ENCODE peak calls at places on chromosomes 3 and 15, in eight cellular contexts. B, N, C, W, E, K, F and J are unnamed samples.

GRCh38 chr3:12935023-12935860 is 93.9 kb upstream of the RPL32 start:
- DNase-seq in K (no peak), E (no peak), B (no peak), C (no peak), N (no peak), F (no peak), W (no peak), J (no peak)

GRCh38 chr15:99275525-99276128 is 24.3 kb downstream of the LRRC28 start:
- DNase-seq in W (no peak), F (no peak), K (no peak), E (no peak), B (no peak), C (no peak), N (no peak), J (no peak)

GRCh38 chr15:59642351-59642750 is 15.0 kb downstream of the GTF2A2 start:
- DNase-seq in N (no peak), E (no peak), K (no peak), F (no peak), W (no peak), C (no peak), B (peak; percentile 17), J (no peak)

GRCh38 chr3:49277357-49277723 is 308 bp upstream of the C3orf62 start:
- DNase-seq in B (peak; percentile 45), E (no peak), K (no peak), C (no peak), F (no peak), N (no peak), W (no peak), J (no peak)

GRCh38 chr3:10017636-10018292 is 8.5 kb upstream of the FANCD2 start:
- DNase-seq in W (no peak), K (no peak), N (no peak), E (no peak), C (no peak), B (peak; percentile 43), F (no peak), J (no peak)

GRCh38 chr3:11919390-11919789 is 72.7 kb upstream of the TAMM41 start:
- DNase-seq in C (no peak), F (no peak), N (no peak), K (no peak), B (no peak), W (no peak), E (no peak), J (no peak)

GRCh38 chr3:26484140-26484539 is 138.4 kb upstream of the LRRC3B start:
- DNase-seq in E (no peak), C (no peak), N (no peak), K (no peak), F (no peak), B (no peak), W (no peak), J (no peak)

GRCh38 chr15:31172606-31173005 is 71.1 kb upstream of the TRPM1 start:
- DNase-seq in N (no peak), E (no peak), W (peak; percentile 22), B (no peak), K (no peak), F (peak; percentile 9), C (no peak), J (no peak)

GRCh38 chr15:79680721-79681120 is 216.1 kb downstream of the MTHFS start:
- DNase-seq in K (no peak), N (no peak), F (no peak), C (no peak), E (peak; percentile 52), B (peak; percentile 83), W (peak; percentile 42), J (peak; percentile 54)

GRCh38 chr3:37506968-37507535 is 332.7 kb upstream of the LRRFIP2 start:
- DNase-seq in F (no peak), C (no peak), K (no peak), B (no peak), E (no peak), W (no peak), N (no peak), J (no peak)

GRCh38 chr15:98190914-98191313 is 230.4 kb downstream of the ARRDC4 start:
- DNase-seq in K (no peak), W (no peak), F (no peak), B (no peak), E (no peak), C (no peak), N (no peak), J (no peak)

GRCh38 chr3:17740703-17741102 is 1.7 kb downstream of the TBC1D5 start:
- DNase-seq in E (no peak), B (peak; percentile 50), K (no peak), F (no peak), C (no peak), W (no peak), N (no peak), J (no peak)

GRCh38 chr3:148146947-148147346 is 550.8 kb upstream of the AGTR1 start:
- DNase-seq in K (no peak), F (no peak), W (no peak), E (peak; percentile 9), N (no peak), B (peak; percentile 80), C (no peak), J (no peak)

GRCh38 chr3:149150436-149150835 is 21.0 kb downstream of the HPS3 start:
- DNase-seq in C (no peak), B (no peak), W (no peak), K (no peak), N (no peak), E (no peak), F (no peak), J (no peak)

GRCh38 chr15:49901867-49902775 is 216.9 kb downstream of the ATP8B4 start:
- DNase-seq in E (no peak), B (peak; percentile 78), N (no peak), F (no peak), K (no peak), C (no peak), W (no peak), J (no peak)

GRCh38 chr15:85527907-85528306 is 147.5 kb downstream of the AKAP13 start:
- DNase-seq in E (peak; percentile 56), K (no peak), C (no peak), F (no peak), N (no peak), B (peak; percentile 96), W (no peak), J (no peak)

GRCh38 chr3:182787302-182788036 is 5.8 kb upstream of the ATP11B start:
- DNase-seq in K (no peak), C (no peak), E (no peak), F (no peak), B (peak; percentile 45), W (no peak), N (no peak), J (no peak)

GRCh38 chr15:82530606-82531379 is 9.5 kb downstream of the RPS17 start:
- DNase-seq in B (peak; percentile 66), K (peak; percentile 63), F (peak; percentile 79), W (peak; percentile 73), N (peak; percentile 85), E (peak; percentile 26), C (peak; percentile 56), J (peak; percentile 71)

GRCh38 chr3:130576571-130577266 is 59.7 kb downstream of the COL6A6 start:
- DNase-seq in W (no peak), F (no peak), K (no peak), B (peak; percentile 52), E (no peak), C (no peak), N (no peak), J (no peak)

DNA sequence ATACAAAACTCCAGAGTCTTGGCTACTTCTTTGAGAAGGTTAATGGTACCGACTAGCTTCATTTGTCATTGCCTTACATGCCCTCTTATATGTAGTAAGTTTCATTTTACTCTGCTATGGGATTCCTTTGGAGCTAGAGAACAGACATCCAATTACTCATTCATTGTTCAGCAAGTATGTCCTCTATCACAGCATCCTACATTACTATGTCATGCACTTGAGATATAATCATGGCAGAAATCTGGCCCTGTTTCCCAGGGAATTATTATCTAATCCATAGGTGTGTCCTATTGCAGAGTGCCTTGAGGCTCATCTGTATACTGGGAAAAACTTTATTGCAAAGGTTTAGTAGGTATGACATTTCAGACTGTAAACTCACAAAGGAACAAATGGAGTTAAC is 333.1 kb upstream of the NECTIN3 start:
- DNase-seq in B (peak; percentile 20), C (no peak), E (no peak), F (no peak), N (no peak), K (no peak), W (no peak), J (no peak)
- TF ChIP-seq CTCF in B (no peak), C (no peak), E (no peak), F (no peak), N (no peak), K (no peak), W (no peak), J (no peak)

DNA sequence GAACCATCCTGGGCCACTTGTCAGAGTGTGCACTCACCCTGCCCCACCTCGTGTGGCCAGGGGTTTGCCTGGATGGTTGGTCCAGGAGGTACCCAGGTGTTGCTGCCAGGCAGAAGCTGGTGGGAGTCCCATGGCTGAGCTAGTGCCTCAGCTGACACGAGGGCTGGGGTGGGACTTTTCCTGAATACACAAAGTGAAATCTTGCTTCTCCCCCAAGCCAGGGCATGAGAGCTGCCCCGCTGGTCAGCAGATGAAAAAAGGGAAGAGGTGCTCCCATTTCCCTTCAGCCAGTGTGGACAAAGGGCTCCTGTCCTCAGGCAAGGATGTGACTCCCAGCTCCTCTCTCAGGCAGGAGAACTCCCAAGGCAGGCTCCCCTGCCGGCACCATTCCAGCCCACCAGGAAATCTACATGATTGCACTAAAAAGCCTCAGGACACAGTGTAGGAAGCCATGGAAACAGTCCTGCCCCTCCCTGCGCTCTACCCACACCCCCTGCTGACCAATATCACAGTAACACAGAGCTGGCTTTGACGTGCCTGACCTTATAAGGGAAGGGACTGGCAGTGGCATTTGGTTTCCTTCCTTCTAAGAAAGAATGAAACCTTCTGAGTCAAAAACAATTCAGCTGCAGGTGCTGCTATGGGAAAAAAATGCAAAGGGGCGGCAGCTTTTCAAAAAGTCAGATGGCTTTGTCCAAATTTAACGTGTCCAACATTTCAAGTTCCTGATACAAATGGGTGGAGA is 33.9 kb downstream of the MYO5C start:
- DNase-seq in C (peak; percentile 47), F (peak; percentile 88), E (peak; percentile 88), W (peak; percentile 85), K (peak; percentile 41), B (peak; percentile 87), N (no peak), J (peak; percentile 80)
- TF ChIP-seq CTCF in C (no peak), F (no peak), E (no peak), W (no peak), K (no peak), B (no peak), N (no peak), J (peak; percentile 1)

GRCh38 chr15:33724321-33725036 is 243.8 kb upstream of the CHRM5 start:
- DNase-seq in C (no peak), K (no peak), F (no peak), W (no peak), B (no peak), E (no peak), N (no peak), J (no peak)

GRCh38 chr15:33735143-33735542 is 233.2 kb upstream of the CHRM5 start:
- DNase-seq in K (no peak), F (no peak), W (no peak), B (no peak), N (no peak), E (no peak), C (no peak), J (no peak)

GRCh38 chr15:33730815-33731214 is 237.5 kb upstream of the CHRM5 start:
- DNase-seq in E (no peak), N (no peak), W (no peak), C (no peak), F (no peak), K (no peak), B (no peak), J (peak; percentile 11)

GRCh38 chr15:33729648-33730047 is 238.6 kb upstream of the CHRM5 start:
- DNase-seq in B (peak; percentile 36), E (no peak), W (no peak), K (no peak), C (no peak), N (no peak), F (no peak), J (no peak)
- TF ChIP-seq CTCF in B (peak; percentile 31), E (peak; percentile 53), W (no peak), K (peak; percentile 8), C (no peak), N (no peak), F (no peak), J (no peak)

GRCh38 chr15:75131269-75131643 is 70.4 kb upstream of the C15orf39 start:
- DNase-seq in N (no peak), F (no peak), K (no peak), C (no peak), B (no peak), W (no peak), E (no peak), J (no peak)
- TF ChIP-seq CTCF in N (no peak), F (no peak), K (no peak), C (no peak), B (no peak), W (no peak), E (no peak), J (no peak)